ENCODE peak calls at places on chromosomes 7 and 10, in seven cellular contexts. One of them, this sample, is unnamed.

GRCh38 chr10:3928078-3928477 is 143.1 kb upstream of the KLF6 start:
- DNase-seq in HCT116: no peak
- DNase-seq in GM23248: no peak
- DNase-seq in fibroblast of lung: no peak
- DNase-seq in K562: no peak
- DNase-seq in H1: no peak
- DNase-seq in H9: no peak
- DNase-seq in this sample: no peak

GRCh38 chr10:4770766-4771553 is 55.0 kb upstream of the AKR1E2 start:
- DNase-seq in HCT116: peak
- DNase-seq in GM23248: peak
- DNase-seq in fibroblast of lung: peak
- DNase-seq in K562: peak
- DNase-seq in H1: no peak
- DNase-seq in H9: no peak
- DNase-seq in this sample: peak

GRCh38 chr10:49081532-49082275 is 33.6 kb downstream of the VSTM4 start:
- DNase-seq in HCT116: no peak
- DNase-seq in GM23248: peak
- DNase-seq in fibroblast of lung: peak
- DNase-seq in K562: no peak
- DNase-seq in H1: peak
- DNase-seq in H9: peak
- DNase-seq in this sample: no peak

GRCh38 chr10:69152002-69152401 is 28.0 kb downstream of the VPS26A start:
- DNase-seq in HCT116: no peak
- DNase-seq in GM23248: no peak
- DNase-seq in fibroblast of lung: no peak
- DNase-seq in K562: no peak
- DNase-seq in H1: no peak
- DNase-seq in H9: no peak
- DNase-seq in this sample: no peak

GRCh38 chr10:29332061-29332760 is 43.3 kb downstream of the LYZL1 start:
- DNase-seq in HCT116: no peak
- DNase-seq in GM23248: no peak
- DNase-seq in fibroblast of lung: no peak
- DNase-seq in K562: no peak
- DNase-seq in H1: no peak
- DNase-seq in H9: no peak
- DNase-seq in this sample: no peak

GRCh38 chr7:144488977-144489376 is 85.5 kb upstream of the NOBOX start:
- DNase-seq in HCT116: no peak
- DNase-seq in GM23248: no peak
- DNase-seq in fibroblast of lung: no peak
- DNase-seq in K562: no peak
- DNase-seq in H1: no peak
- DNase-seq in H9: no peak
- DNase-seq in this sample: no peak

GRCh38 chr10:30701471-30702173 is 72.1 kb upstream of the LYZL2 start:
- DNase-seq in HCT116: no peak
- DNase-seq in GM23248: peak
- DNase-seq in fibroblast of lung: peak
- DNase-seq in K562: no peak
- DNase-seq in H1: no peak
- DNase-seq in H9: no peak
- DNase-seq in this sample: peak

GRCh38 chr7:20301311-20301939 is 29.3 kb upstream of the ITGB8 start:
- DNase-seq in HCT116: no peak
- DNase-seq in GM23248: peak
- DNase-seq in fibroblast of lung: peak
- DNase-seq in K562: no peak
- DNase-seq in H1: no peak
- DNase-seq in H9: no peak
- DNase-seq in this sample: no peak

GRCh38 chr7:54802841-54803240 is 43.8 kb upstream of the SEC61G start:
- DNase-seq in HCT116: no peak
- DNase-seq in GM23248: peak
- DNase-seq in fibroblast of lung: peak
- DNase-seq in K562: no peak
- DNase-seq in H1: no peak
- DNase-seq in H9: no peak
- DNase-seq in this sample: no peak

GRCh38 chr7:461453-462172 is 58.0 kb downstream of the PDGFA start:
- DNase-seq in HCT116: no peak
- DNase-seq in GM23248: no peak
- DNase-seq in fibroblast of lung: peak
- DNase-seq in K562: no peak
- DNase-seq in H1: no peak
- DNase-seq in H9: no peak
- DNase-seq in this sample: no peak

GRCh38 chr7:63927261-63927660 is 71.4 kb upstream of the ZNF722 start:
- DNase-seq in HCT116: no peak
- DNase-seq in GM23248: no peak
- DNase-seq in fibroblast of lung: no peak
- DNase-seq in K562: no peak
- DNase-seq in H1: no peak
- DNase-seq in H9: no peak
- DNase-seq in this sample: no peak

GRCh38 chr7:67453580-67453979 is 456.9 kb downstream of the TYW1 start:
- DNase-seq in HCT116: no peak
- DNase-seq in GM23248: no peak
- DNase-seq in fibroblast of lung: no peak
- DNase-seq in K562: peak
- DNase-seq in H1: no peak
- DNase-seq in H9: no peak
- DNase-seq in this sample: no peak

GRCh38 chr10:37865957-37866671 is 8.7 kb upstream of the ZNF248 start:
- DNase-seq in HCT116: no peak
- DNase-seq in GM23248: no peak
- DNase-seq in fibroblast of lung: no peak
- DNase-seq in K562: no peak
- DNase-seq in H1: no peak
- DNase-seq in H9: no peak
- DNase-seq in this sample: no peak

GRCh38 chr10:73553316-73553715 is 37.8 kb downstream of the USP54 start:
- DNase-seq in HCT116: no peak
- DNase-seq in GM23248: no peak
- DNase-seq in fibroblast of lung: no peak
- DNase-seq in K562: no peak
- DNase-seq in H1: no peak
- DNase-seq in H9: no peak
- DNase-seq in this sample: no peak

GRCh38 chr7:94043299-94043698 is 39.1 kb upstream of the BET1 start:
- DNase-seq in HCT116: no peak
- DNase-seq in GM23248: peak
- DNase-seq in fibroblast of lung: peak
- DNase-seq in K562: no peak
- DNase-seq in H1: no peak
- DNase-seq in H9: no peak
- DNase-seq in this sample: peak

GRCh38 chr10:119498889-119499864 is 43.3 kb downstream of the RGS10 start:
- DNase-seq in HCT116: no peak
- DNase-seq in GM23248: peak
- DNase-seq in fibroblast of lung: peak
- DNase-seq in K562: no peak
- DNase-seq in H1: no peak
- DNase-seq in H9: no peak
- DNase-seq in this sample: no peak

GRCh38 chr7:155584763-155585531 is 38.6 kb upstream of the CNPY1 start:
- DNase-seq in HCT116: no peak
- DNase-seq in GM23248: peak
- DNase-seq in fibroblast of lung: no peak
- DNase-seq in K562: no peak
- DNase-seq in H1: no peak
- DNase-seq in H9: no peak
- DNase-seq in this sample: no peak

GRCh38 chr7:27048438-27048837 is 47.4 kb downstream of the HOXA1 start:
- DNase-seq in HCT116: no peak
- DNase-seq in GM23248: no peak
- DNase-seq in fibroblast of lung: no peak
- DNase-seq in K562: no peak
- DNase-seq in H1: no peak
- DNase-seq in H9: peak
- DNase-seq in this sample: no peak

DNA sequence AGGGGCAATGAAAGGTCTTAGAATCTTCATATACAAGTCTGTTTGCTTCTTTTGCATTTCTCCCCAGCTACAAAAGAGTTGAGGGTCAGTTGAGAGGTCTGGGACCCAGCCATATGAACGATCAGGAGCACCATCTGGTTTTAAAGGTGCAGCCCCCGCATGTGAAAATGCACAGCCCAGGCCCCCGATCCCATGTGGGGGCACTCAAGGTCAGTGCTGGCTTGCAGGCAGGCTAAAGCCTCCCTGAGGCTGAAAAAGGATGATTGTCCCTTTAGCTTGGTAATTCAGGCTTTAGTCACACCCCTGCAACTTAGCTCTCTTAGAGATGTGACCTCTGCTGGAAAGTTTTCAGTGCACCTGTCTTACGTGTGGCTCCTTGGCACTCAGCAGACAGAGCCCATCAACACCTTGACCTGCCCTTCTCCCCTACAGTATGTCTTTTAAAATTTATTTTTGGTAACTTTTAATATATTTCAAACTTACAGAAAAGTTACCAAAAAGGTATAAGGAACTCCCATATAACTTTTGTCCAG is 80.1 kb upstream of the PDCD4 start:
- DNase-seq in HCT116: no peak
- DNase-seq in GM23248: no peak
- DNase-seq in fibroblast of lung: no peak
- DNase-seq in K562: no peak
- DNase-seq in H1: no peak
- DNase-seq in H9: no peak
- DNase-seq in this sample: no peak
- H2AFZ ChIP-seq in HCT116: no peak
- H2AFZ ChIP-seq in GM23248: no peak
- H2AFZ ChIP-seq in fibroblast of lung: no peak
- H2AFZ ChIP-seq in K562: no peak
- H2AFZ ChIP-seq in H1: no peak
- H2AFZ ChIP-seq in H9: no peak
- H2AFZ ChIP-seq in this sample: no peak

DNA sequence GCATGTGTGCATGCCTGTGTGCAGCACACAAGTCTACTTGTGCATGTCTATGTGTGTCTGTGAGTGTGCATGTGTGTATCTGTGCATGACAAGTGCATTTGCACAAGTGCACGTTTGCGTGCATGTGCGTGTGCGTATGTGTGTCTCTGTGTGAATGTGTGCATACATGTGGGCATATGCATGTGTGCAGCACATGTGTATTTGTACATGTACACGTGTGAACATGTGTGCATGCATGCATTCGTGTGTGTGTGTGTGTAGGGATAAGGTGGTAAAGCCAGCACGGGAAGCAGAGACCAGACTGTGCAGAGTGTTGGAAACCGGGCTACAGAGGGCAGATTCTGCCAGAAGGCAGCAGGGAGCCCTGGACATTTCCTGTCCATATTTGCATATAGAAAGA is 35.9 kb upstream of the GNA12 start:
- DNase-seq in HCT116: no peak
- DNase-seq in GM23248: no peak
- DNase-seq in fibroblast of lung: no peak
- DNase-seq in K562: no peak
- DNase-seq in H1: no peak
- DNase-seq in H9: no peak
- DNase-seq in this sample: no peak
- H2AFZ ChIP-seq in HCT116: no peak
- H2AFZ ChIP-seq in GM23248: no peak
- H2AFZ ChIP-seq in fibroblast of lung: no peak
- H2AFZ ChIP-seq in K562: no peak
- H2AFZ ChIP-seq in H1: no peak
- H2AFZ ChIP-seq in H9: no peak
- H2AFZ ChIP-seq in this sample: no peak

GRCh38 chr7:149147730-149148653 is 739 bp downstream of the ZNF398 start:
- DNase-seq in HCT116: no peak
- DNase-seq in GM23248: peak
- DNase-seq in fibroblast of lung: peak
- DNase-seq in K562: peak
- DNase-seq in H1: peak
- DNase-seq in H9: no peak
- DNase-seq in this sample: peak
- H2AFZ ChIP-seq in HCT116: no peak
- H2AFZ ChIP-seq in GM23248: peak
- H2AFZ ChIP-seq in fibroblast of lung: peak
- H2AFZ ChIP-seq in K562: peak
- H2AFZ ChIP-seq in H1: no peak
- H2AFZ ChIP-seq in H9: no peak
- H2AFZ ChIP-seq in this sample: peak

GRCh38 chr10:71863203-71863602 is 12.2 kb upstream of the PSAP start:
- DNase-seq in HCT116: no peak
- DNase-seq in GM23248: no peak
- DNase-seq in fibroblast of lung: peak
- DNase-seq in K562: no peak
- DNase-seq in H1: no peak
- DNase-seq in H9: no peak
- DNase-seq in this sample: no peak

GRCh38 chr10:71857934-71858890 is 7.2 kb upstream of the PSAP start:
- DNase-seq in HCT116: no peak
- DNase-seq in GM23248: no peak
- DNase-seq in fibroblast of lung: no peak
- DNase-seq in K562: no peak
- DNase-seq in H1: no peak
- DNase-seq in H9: no peak
- DNase-seq in this sample: no peak

GRCh38 chr10:71864861-71865473 is 13.9 kb upstream of the PSAP start:
- DNase-seq in HCT116: no peak
- DNase-seq in GM23248: peak
- DNase-seq in fibroblast of lung: peak
- DNase-seq in K562: no peak
- DNase-seq in H1: no peak
- DNase-seq in H9: no peak
- DNase-seq in this sample: peak

GRCh38 chr10:71856619-71857018 is 5.6 kb upstream of the PSAP start:
- DNase-seq in HCT116: no peak
- DNase-seq in GM23248: no peak
- DNase-seq in fibroblast of lung: no peak
- DNase-seq in K562: no peak
- DNase-seq in H1: no peak
- DNase-seq in H9: no peak
- DNase-seq in this sample: no peak

DNA sequence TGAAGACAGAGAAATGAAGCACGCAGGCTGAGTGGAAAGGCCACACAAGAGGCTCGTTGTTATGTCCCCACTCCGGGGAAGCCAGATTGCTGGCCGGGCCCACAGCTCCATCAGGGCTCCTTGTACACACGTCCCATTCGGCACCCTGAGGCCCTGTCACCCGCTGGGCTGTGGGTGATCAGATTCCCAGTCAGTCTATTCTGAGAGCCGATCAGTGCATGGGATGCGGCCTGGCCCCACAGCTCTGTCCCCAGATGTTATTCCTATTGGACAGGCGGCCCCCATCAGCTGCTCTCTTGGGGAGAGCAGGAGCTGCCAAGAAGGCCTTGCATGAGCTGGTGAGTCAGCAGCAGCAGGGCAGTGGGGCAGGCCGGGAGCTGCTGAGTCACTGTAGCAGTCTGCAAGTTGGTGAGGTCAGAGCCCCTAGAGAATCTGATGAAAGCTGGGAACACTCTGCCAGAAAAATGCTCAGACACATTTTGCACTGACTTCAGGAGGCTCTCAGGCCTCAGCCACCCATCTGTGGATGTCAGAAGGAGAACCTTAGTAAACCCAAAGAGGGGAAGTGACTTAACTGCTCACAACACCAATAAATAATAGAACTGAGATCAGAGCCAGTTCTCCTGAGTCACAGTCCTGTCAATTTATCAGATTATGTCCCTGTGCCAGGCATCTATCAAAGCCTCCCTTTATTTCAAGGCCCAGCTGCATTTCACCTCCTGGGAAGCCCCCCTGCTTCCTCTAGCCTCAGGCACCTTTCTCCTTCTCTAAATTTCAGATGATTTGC is 9.4 kb upstream of the PSAP start:
- DNase-seq in HCT116: peak
- DNase-seq in GM23248: peak
- DNase-seq in fibroblast of lung: peak
- DNase-seq in K562: peak
- DNase-seq in H1: peak
- DNase-seq in H9: peak
- DNase-seq in this sample: peak
- H2AFZ ChIP-seq in HCT116: peak
- H2AFZ ChIP-seq in GM23248: peak
- H2AFZ ChIP-seq in fibroblast of lung: peak
- H2AFZ ChIP-seq in K562: peak
- H2AFZ ChIP-seq in H1: peak
- H2AFZ ChIP-seq in H9: no peak
- H2AFZ ChIP-seq in this sample: no peak